ENCODE peak calls at places on chromosomes 6 and 20, in seven cellular contexts. C is A549, D is cardiac fibroblast, P is psoas muscle, O is fibroblast of pulmonary artery, M is heart right ventricle, N is endothelial cell of umbilical vein. L is an unnamed sample.

GRCh38 chr20:60268502-60268901 is 310.3 kb downstream of the CDH26 start:
- DNase-seq in C (no peak), D (no peak), P (no peak), O (no peak), M (no peak), N (no peak), L (no peak)

GRCh38 chr20:42111349-42111748 is 493.2 kb upstream of the CHD6 start:
- DNase-seq in C (no peak), D (no peak), P (no peak), O (no peak), M (no peak), N (no peak), L (no peak)

GRCh38 chr20:51531141-51531710 is 11.3 kb downstream of the NFATC2 start:
- DNase-seq in C (peak; percentile 37), D (no peak), P (no peak), O (no peak), M (no peak), N (no peak), L (peak; percentile 89)

GRCh38 chr6:132153221-132153896 is 202.2 kb upstream of the CCN2 start:
- DNase-seq in C (no peak), D (peak; percentile 80), P (no peak), O (peak; percentile 79), M (no peak), N (no peak), L (no peak)

GRCh38 chr20:51345601-51346101 is 196.9 kb downstream of the NFATC2 start:
- DNase-seq in C (peak; percentile 24), D (peak; percentile 64), P (peak; percentile 26), O (peak; percentile 54), M (no peak), N (peak; percentile 57), L (peak; percentile 72)

GRCh38 chr6:156948807-156949206 is 171.6 kb downstream of the ARID1B start:
- DNase-seq in C (no peak), D (peak; percentile 53), P (no peak), O (peak; percentile 70), M (no peak), N (peak; percentile 44), L (peak; percentile 95)

GRCh38 chr6:90765895-90766294 is 179.0 kb upstream of the MAP3K7 start:
- DNase-seq in C (no peak), D (no peak), P (no peak), O (no peak), M (no peak), N (no peak), L (peak; percentile 36)

GRCh38 chr6:169045486-169045885 is 208.2 kb downstream of the THBS2 start:
- DNase-seq in C (no peak), D (no peak), P (peak; percentile 45), O (no peak), M (no peak), N (no peak), L (no peak)

GRCh38 chr6:169959129-169960002 is 207.9 kb downstream of the ERMARD start:
- DNase-seq in C (no peak), D (no peak), P (no peak), O (no peak), M (peak; percentile 14), N (peak; percentile 26), L (peak; percentile 73)

GRCh38 chr6:45327956-45328522 is at the start of gene RUNX2:
- DNase-seq in C (no peak), D (peak; percentile 91), P (no peak), O (peak; percentile 91), M (no peak), N (no peak), L (peak; percentile 69)

GRCh38 chr6:152723398-152723797 is 25.7 kb downstream of the MYCT1 start:
- DNase-seq in C (no peak), D (peak; percentile 46), P (no peak), O (peak; percentile 78), M (no peak), N (peak; percentile 27), L (peak; percentile 69)
- TF ChIP-seq CTCF in C (no peak), D (peak; percentile 2), P (no peak), O (peak; percentile 4), M (no peak), N (no peak), L (no peak)

GRCh38 chr6:78810146-78810545 is 57.2 kb upstream of the IRAK1BP1 start:
- DNase-seq in C (peak; percentile 8), D (peak; percentile 50), P (no peak), O (peak; percentile 65), M (no peak), N (peak; percentile 60), L (peak; percentile 80)
- TF ChIP-seq CTCF in C (peak; percentile 32), D (peak; percentile 74), P (no peak), O (peak; percentile 74), M (peak; percentile 29), N (peak; percentile 57), L (peak; percentile 69)

GRCh38 chr6:108145639-108146038 is 20.2 kb upstream of the NR2E1 start:
- DNase-seq in C (no peak), D (no peak), P (no peak), O (no peak), M (no peak), N (no peak), L (no peak)
- TF ChIP-seq CTCF in C (no peak), D (no peak), P (no peak), O (no peak), M (no peak), N (no peak), L (no peak)

GRCh38 chr6:105359419-105360366 is 43.2 kb downstream of the PREP start:
- DNase-seq in C (peak; percentile 7), D (peak; percentile 87), P (no peak), O (peak; percentile 93), M (no peak), N (peak; percentile 61), L (peak; percentile 94)
- TF ChIP-seq CTCF in C (no peak), D (no peak), P (no peak), O (no peak), M (peak; percentile 33), N (no peak), L (no peak)

GRCh38 chr6:2471474-2471873 is 226.1 kb upstream of the GMDS start:
- DNase-seq in C (no peak), D (no peak), P (no peak), O (no peak), M (no peak), N (no peak), L (peak; percentile 20)
- TF ChIP-seq CTCF in C (no peak), D (no peak), P (no peak), O (no peak), M (no peak), N (no peak), L (no peak)

GRCh38 chr6:84346372-84346771 is 118.9 kb upstream of the CEP162 start:
- DNase-seq in C (no peak), D (peak; percentile 6), P (no peak), O (peak; percentile 9), M (no peak), N (peak; percentile 4), L (peak; percentile 16)
- TF ChIP-seq CTCF in C (no peak), D (peak; percentile 20), P (no peak), O (peak; percentile 35), M (no peak), N (no peak), L (peak; percentile 24)

GRCh38 chr20:48451401-48451800 is 376.4 kb downstream of the PREX1 start:
- DNase-seq in C (no peak), D (no peak), P (no peak), O (no peak), M (no peak), N (no peak), L (no peak)
- TF ChIP-seq CTCF in C (no peak), D (no peak), P (no peak), O (no peak), M (no peak), N (no peak), L (no peak)

GRCh38 chr6:125789167-125789566 is 1.6 kb upstream of the NCOA7 start:
- DNase-seq in C (no peak), D (no peak), P (no peak), O (no peak), M (no peak), N (no peak), L (no peak)

GRCh38 chr6:125791151-125791819 is 525 bp downstream of the NCOA7 start:
- DNase-seq in C (peak; percentile 61), D (peak; percentile 70), P (no peak), O (peak; percentile 74), M (no peak), N (peak; percentile 86), L (peak; percentile 57)

GRCh38 chr6:125787791-125788190 is 3.0 kb upstream of the NCOA7 start:
- DNase-seq in C (no peak), D (peak; percentile 81), P (no peak), O (peak; percentile 78), M (no peak), N (peak; percentile 69), L (no peak)

GRCh38 chr6:125790403-125791150 is at the start of gene NCOA7:
- DNase-seq in C (peak; percentile 50), D (peak; percentile 83), P (peak; percentile 83), O (peak; percentile 69), M (peak; percentile 85), N (peak; percentile 84), L (peak; percentile 45)

DNA sequence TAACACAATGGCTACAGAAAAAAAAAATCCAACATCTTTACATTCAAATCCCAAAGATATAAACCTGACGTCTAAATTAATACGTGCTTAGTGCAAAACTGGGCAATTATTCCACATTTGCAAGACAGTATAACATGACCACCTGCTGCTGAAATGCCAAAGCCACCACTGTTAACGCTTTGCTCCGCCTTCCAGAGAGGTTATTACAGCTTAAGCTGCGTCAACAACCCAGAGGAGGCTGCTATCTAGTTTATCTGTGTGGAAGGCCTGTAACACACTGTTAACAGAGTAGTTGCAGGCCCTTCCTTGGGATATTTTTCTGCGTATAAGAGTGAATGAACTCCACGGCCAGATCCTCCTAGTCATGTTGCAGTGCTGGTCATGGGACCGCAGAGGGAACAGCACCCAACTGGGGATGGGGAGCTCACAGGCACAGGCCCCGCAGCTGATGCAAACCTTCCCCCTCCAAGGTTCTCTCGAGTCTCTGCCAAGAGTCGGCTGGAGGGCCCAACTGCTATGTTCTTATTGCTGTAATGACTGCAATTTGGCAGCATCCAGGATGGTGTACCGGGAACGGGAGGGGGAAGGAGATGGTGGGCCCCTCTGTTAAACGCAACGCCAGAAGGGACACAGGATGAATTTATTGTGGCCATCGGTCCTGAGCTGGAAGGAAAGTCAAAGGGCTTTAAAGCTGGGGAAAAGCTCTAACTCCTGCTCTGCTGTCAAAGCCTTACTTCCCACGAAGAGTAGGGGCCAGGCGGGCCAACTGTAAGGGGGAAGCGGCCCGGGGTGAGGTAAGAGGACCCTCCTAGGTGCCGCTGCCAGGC is 971 bp upstream of the NCOA7 start:
- DNase-seq in C (no peak), D (peak; percentile 75), P (peak; percentile 57), O (peak; percentile 63), M (peak; percentile 45), N (peak; percentile 72), L (no peak)
- TF ChIP-seq CTCF in C (no peak), D (no peak), P (no peak), O (no peak), M (no peak), N (no peak), L (no peak)

GRCh38 chr6:119628691-119629621 is 279.4 kb upstream of the MAN1A1 start:
- DNase-seq in C (no peak), D (no peak), P (no peak), O (no peak), M (no peak), N (no peak), L (no peak)
- TF ChIP-seq CTCF in C (no peak), D (no peak), P (no peak), O (no peak), M (no peak), N (no peak), L (peak; percentile 3)

L was measured in bronchial epithelial cell.